ENCODE peak calls at places on chromosomes 5 and 9, in seven cellular contexts. H is endothelial cell, N is RKO, D is HCT116, E is germinal center, Q is epithelial cell of proximal tubule, I is HCEC 1CT. V is an unnamed sample.
A peak's percentile ranks its signal among the peaks of the same experiment; 100 is the strongest.

GRCh38 chr5:159208508-159209437 is 580 bp downstream of the RNF145 start:
- DNase-seq in H (peak; percentile 38), N (peak; percentile 36), D (no peak), E (peak; percentile 33), Q (no peak), I (peak; percentile 35), V (no peak)

GRCh38 chr9:133787749-133788015 is 49.5 kb upstream of the SARDH start:
- DNase-seq in H (no peak), N (no peak), D (no peak), E (peak; percentile 82), Q (no peak), I (no peak), V (peak; percentile 76)

GRCh38 chr5:81425569-81425968 is 31.6 kb upstream of the ACOT12 start:
- DNase-seq in H (no peak), N (peak; percentile 67), D (peak; percentile 28), E (peak; percentile 26), Q (no peak), I (peak; percentile 74), V (no peak)

GRCh38 chr9:107983191-107983603 is 493.6 kb upstream of the KLF4 start:
- DNase-seq in H (no peak), N (no peak), D (no peak), E (no peak), Q (no peak), I (peak; percentile 32), V (no peak)

GRCh38 chr9:120876842-120877240 is at the start of gene PHF19:
- DNase-seq in H (peak; percentile 27), N (peak; percentile 68), D (no peak), E (peak; percentile 56), Q (no peak), I (peak; percentile 58), V (no peak)

GRCh38 chr9:125829743-125830142 is 82.6 kb downstream of the PBX3 start:
- DNase-seq in H (no peak), N (no peak), D (no peak), E (peak; percentile 41), Q (no peak), I (peak; percentile 34), V (peak; percentile 12)

GRCh38 chr9:109281518-109281917 is 39.3 kb downstream of the EPB41L4B start:
- DNase-seq in H (no peak), N (no peak), D (no peak), E (no peak), Q (no peak), I (no peak), V (no peak)

GRCh38 chr9:75108571-75108970 is 20.3 kb downstream of the OSTF1 start:
- DNase-seq in H (no peak), N (no peak), D (no peak), E (no peak), Q (no peak), I (peak; percentile 71), V (no peak)

GRCh38 chr5:180353226-180353962 is at the start of gene GFPT2:
- DNase-seq in H (peak; percentile 82), N (no peak), D (no peak), E (peak; percentile 95), Q (no peak), I (peak; percentile 56), V (peak; percentile 62)

V was measured in GM18507.